ENCODE peak calls at places on chromosomes 3 and 15, in four cellular contexts. I is endothelial cell of umbilical vein, W is K562, V is keratinocyte. M is an unnamed sample. For H3K9me3 and H3K9me1, the result is how much of the 10 kb centered on the place peaks cover.

GRCh38 chr3:46080124-46080991 is 53.1 kb upstream of the XCR1 start:
- DNase-seq in I (no peak), W (no peak), V (no peak), M (no peak)

GRCh38 chr15:75200765-75201608 is 695 bp upstream of the C15orf39 start:
- DNase-seq in I (peak), W (peak), V (peak), M (no peak)

GRCh38 chr3:182212479-182213076 is 500.9 kb downstream of the SOX2 start:
- DNase-seq in I (peak), W (no peak), V (peak), M (peak)

GRCh38 chr3:107453504-107453903 is 69.3 kb upstream of the BBX start:
- DNase-seq in I (no peak), W (no peak), V (no peak), M (no peak)

GRCh38 chr15:33735637-33736247 is 232.6 kb upstream of the CHRM5 start:
- DNase-seq in I (peak), W (peak), V (no peak), M (peak)

GRCh38 chr3:73060302-73060723 is 1.1 kb upstream of the EBLN2 start:
- DNase-seq in I (no peak), W (no peak), V (no peak), M (peak)

GRCh38 chr3:147816770-147817169 is 407.6 kb downstream of the ZIC1 start:
- DNase-seq in I (peak), W (no peak), V (no peak), M (no peak)

GRCh38 chr3:150217691-150218090 is 190.4 kb upstream of the TSC22D2 start:
- DNase-seq in I (no peak), W (no peak), V (no peak), M (no peak)

GRCh38 chr3:123090700-123091585 is 24.1 kb downstream of the PDIA5 start:
- DNase-seq in I (no peak), W (no peak), V (no peak), M (peak)

GRCh38 chr15:68646156-68646555 is 67.4 kb downstream of the CORO2B start:
- DNase-seq in I (no peak), W (no peak), V (no peak), M (no peak)

GRCh38 chr15:78909791-78910228 is 35.0 kb downstream of the CTSH start:
- DNase-seq in I (peak), W (peak), V (no peak), M (peak)

GRCh38 chr3:185460719-185461350 is 38.0 kb downstream of the TMEM41A start:
- DNase-seq in I (peak), W (peak), V (no peak), M (peak)

GRCh38 chr3:49912787-49913375 is 9.2 kb upstream of the MST1R start:
- DNase-seq in I (no peak), W (no peak), V (no peak), M (no peak)

GRCh38 chr3:13715167-13715954 is 164.5 kb downstream of the WNT7A start:
- DNase-seq in I (no peak), W (no peak), V (no peak), M (no peak)

GRCh38 chr3:114597012-114597411 is 303.2 kb downstream of the TIGIT start:
- DNase-seq in I (no peak), W (no peak), V (no peak), M (no peak)

GRCh38 chr3:32374788-32375595 is 16.7 kb upstream of the CMTM7 start:
- DNase-seq in I (peak), W (peak), V (no peak), M (peak)

GRCh38 chr15:30963681-30964080 is 27.7 kb downstream of the MTMR10 start:
- DNase-seq in I (no peak), W (no peak), V (no peak), M (no peak)

GRCh38 chr3:53169045-53169831 is 8.2 kb downstream of the PRKCD start:
- DNase-seq in I (no peak), W (no peak), V (no peak), M (no peak)

GRCh38 chr15:66742286-66742685 is 40.2 kb downstream of the SMAD6 start:
- DNase-seq in I (no peak), W (no peak), V (no peak), M (no peak)

GRCh38 chr3:44643024-44643423 is 5.5 kb upstream of the ZNF35 start:
- DNase-seq in I (no peak), W (no peak), V (no peak), M (no peak)
- H3K9me3 ChIP-seq in I (under half), W (under half), V (under half), M (under half)

GRCh38 chr3:41126961-41127360 is 72.3 kb upstream of the CTNNB1 start:
- DNase-seq in I (no peak), W (no peak), V (no peak), M (no peak)

GRCh38 chr3:41126475-41126874 is 72.8 kb upstream of the CTNNB1 start:
- DNase-seq in I (no peak), W (no peak), V (no peak), M (no peak)

GRCh38 chr3:41127414-41127813 is 71.9 kb upstream of the CTNNB1 start:
- DNase-seq in I (no peak), W (no peak), V (no peak), M (no peak)

GRCh38 chr3:41129731-41130130 is 69.6 kb upstream of the CTNNB1 start:
- DNase-seq in I (no peak), W (no peak), V (no peak), M (no peak)

GRCh38 chr3:41131224-41131623 is 68.1 kb upstream of the CTNNB1 start:
- DNase-seq in I (no peak), W (no peak), V (peak), M (no peak)
- H3K9me1 ChIP-seq in I (under half), W (under half), V (under half), M (under half)

GRCh38 chr3:170337420-170337819 is 20.1 kb upstream of the SKIL start:
- DNase-seq in I (no peak), W (no peak), V (no peak), M (no peak)

GRCh38 chr3:170338690-170339340 is 18.7 kb upstream of the SKIL start:
- DNase-seq in I (no peak), W (no peak), V (no peak), M (no peak)
- H3K9me3 ChIP-seq in I (under half), W (under half), V (under half), M (under half)

DNA sequence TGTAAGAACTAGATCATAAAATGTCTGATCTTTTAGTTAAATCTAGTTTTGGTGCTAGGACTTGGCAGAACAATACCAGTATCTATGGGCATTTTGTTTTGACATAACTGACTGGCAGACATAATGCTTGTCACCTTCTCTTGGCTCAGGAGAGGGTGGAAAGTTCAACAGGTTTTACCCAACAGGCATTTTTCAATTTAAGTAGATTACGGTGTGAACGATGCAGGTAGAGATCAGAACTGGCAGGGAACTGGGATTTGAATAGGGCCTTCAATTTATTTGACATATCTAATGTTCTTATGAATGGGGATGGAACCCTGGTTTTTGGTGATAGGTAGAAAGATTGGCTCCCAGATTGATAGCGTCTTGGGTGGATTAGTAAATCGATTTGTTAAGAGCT is 351.0 kb downstream of the FEZF2 start:
- DNase-seq in I (peak), W (no peak), V (no peak), M (no peak)
- H3K9me1 ChIP-seq in I (under half), W (under half), V (under half), M (under half)